ENCODE peak calls at places on chromosomes 2 and 18, in nine cellular contexts. N, J, W, T, H, G, V, M and Z are unnamed samples.

GRCh38 chr2:217098435-217098834 is 238.6 kb upstream of the TNP1 start:
- DNase-seq in N (no peak), J (no peak), W (no peak), T (no peak), H (no peak), G (no peak), V (no peak), M (no peak), Z (no peak)

GRCh38 chr2:201349601-201350000 is 7.5 kb downstream of the FLACC1 start:
- DNase-seq in N (no peak), J (no peak), W (no peak), T (no peak), H (no peak), G (no peak), V (no peak), M (no peak), Z (no peak)

GRCh38 chr2:69082430-69082997 is 69.5 kb downstream of the ANTXR1 start:
- DNase-seq in N (no peak), J (no peak), W (no peak), T (no peak), H (no peak), G (no peak), V (peak; percentile 90), M (peak; percentile 50), Z (no peak)

GRCh38 chr2:38099096-38099997 is 23.4 kb upstream of the CYP1B1 start:
- DNase-seq in N (no peak), J (no peak), W (no peak), T (no peak), H (no peak), G (no peak), V (no peak), M (no peak), Z (no peak)

GRCh38 chr18:76495435-76496199 is 575 bp upstream of the ZNF516 start:
- DNase-seq in N (no peak), J (no peak), W (peak; percentile 72), T (peak; percentile 54), H (peak; percentile 77), G (no peak), V (peak; percentile 65), M (peak; percentile 63), Z (no peak)

GRCh38 chr2:170873035-170873692 is 55.9 kb upstream of the GORASP2 start:
- DNase-seq in N (peak; percentile 48), J (peak; percentile 86), W (peak; percentile 77), T (peak; percentile 85), H (peak; percentile 70), G (peak; percentile 9), V (peak; percentile 59), M (peak; percentile 85), Z (peak; percentile 56)

GRCh38 chr2:157785200-157785599 is 90.9 kb downstream of the ACVR1 start:
- DNase-seq in N (no peak), J (no peak), W (no peak), T (no peak), H (no peak), G (no peak), V (peak; percentile 48), M (no peak), Z (no peak)

GRCh38 chr2:239234151-239234825 is 166.5 kb downstream of the HDAC4 start:
- DNase-seq in N (no peak), J (no peak), W (no peak), T (no peak), H (peak; percentile 59), G (no peak), V (no peak), M (peak; percentile 15), Z (no peak)

DNA sequence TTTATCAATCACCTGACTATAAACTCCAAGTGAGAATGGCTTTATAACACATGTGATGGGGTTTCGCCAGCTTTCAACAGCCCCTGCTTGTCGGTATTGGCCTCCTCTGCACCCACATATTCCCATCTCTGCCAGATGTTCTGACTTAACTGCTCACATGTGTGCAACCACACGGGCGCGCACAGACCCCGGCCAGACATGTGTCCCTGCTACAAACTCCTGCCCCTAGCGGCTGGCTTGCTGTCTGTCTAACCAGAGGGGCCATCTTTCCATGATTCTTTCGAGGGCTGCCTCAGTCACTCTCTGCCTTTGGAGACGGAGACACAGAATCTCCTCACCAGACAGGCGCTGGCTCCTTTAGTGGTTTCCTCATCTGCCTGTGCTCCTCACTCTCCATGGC is 15.3 kb downstream of the STON1 start:
- DNase-seq in N (no peak), J (peak; percentile 68), W (no peak), T (no peak), H (no peak), G (no peak), V (no peak), M (no peak), Z (no peak)
- TF ChIP-seq CTCF in N (no peak), J (peak; percentile 95), W (no peak), T (no peak), H (no peak), G (no peak), V (no peak), M (no peak), Z (no peak)

DNA sequence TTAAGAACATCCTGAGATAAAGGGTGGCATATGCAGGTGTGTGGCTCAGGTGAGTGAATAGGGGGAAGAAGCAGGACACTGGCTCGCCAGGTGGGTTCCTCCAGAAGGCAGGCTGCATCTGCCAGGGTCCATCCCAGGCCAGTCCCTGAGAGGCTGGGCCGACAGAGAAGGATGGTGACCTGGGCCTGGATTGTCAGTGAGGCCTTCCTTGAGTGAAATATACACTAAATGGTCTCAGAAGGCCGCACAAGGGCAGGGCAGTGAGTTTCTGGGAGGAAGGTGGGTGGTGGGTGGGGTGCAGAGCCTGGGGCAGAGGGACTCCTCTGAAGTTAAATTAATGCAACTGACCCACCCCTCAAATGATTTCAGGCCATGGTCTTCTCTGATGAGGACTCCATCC is 182.1 kb downstream of the ANKRD30B start:
- DNase-seq in N (no peak), J (no peak), W (no peak), T (no peak), H (no peak), G (no peak), V (no peak), M (no peak), Z (no peak)
- H3K9me3 ChIP-seq in N (no peaks in the 10 kb centered on the region), J (no peaks in the 10 kb centered on the region), W (no peaks in the 10 kb centered on the region), T (no peaks in the 10 kb centered on the region), H (no peaks in the 10 kb centered on the region), G (no peaks in the 10 kb centered on the region), V (peaks cover 43% of the 10 kb centered on the region), M (no peaks in the 10 kb centered on the region), Z (no peaks in the 10 kb centered on the region)

GRCh38 chr2:215782271-215782670 is 231.1 kb downstream of the MREG start:
- DNase-seq in N (no peak), J (no peak), W (no peak), T (no peak), H (no peak), G (no peak), V (no peak), M (no peak), Z (no peak)
- H3K27ac ChIP-seq in N (no peak overlapping the region), J (no peak overlapping the region), W (no peak overlapping the region), T (no peak overlapping the region), H (peak overlapping the region; percentile 58), G (no peak overlapping the region), V (no peak overlapping the region), M (no peak overlapping the region), Z (no peak overlapping the region)

GRCh38 chr2:118459425-118459824 is 371.2 kb downstream of the INSIG2 start:
- DNase-seq in N (no peak), J (no peak), W (no peak), T (no peak), H (no peak), G (no peak), V (no peak), M (no peak), Z (no peak)
- TF ChIP-seq CTCF in N (no peak), J (peak; percentile 26), W (peak; percentile 28), T (no peak), H (no peak), G (no peak), V (no peak), M (no peak), Z (no peak)

DNA sequence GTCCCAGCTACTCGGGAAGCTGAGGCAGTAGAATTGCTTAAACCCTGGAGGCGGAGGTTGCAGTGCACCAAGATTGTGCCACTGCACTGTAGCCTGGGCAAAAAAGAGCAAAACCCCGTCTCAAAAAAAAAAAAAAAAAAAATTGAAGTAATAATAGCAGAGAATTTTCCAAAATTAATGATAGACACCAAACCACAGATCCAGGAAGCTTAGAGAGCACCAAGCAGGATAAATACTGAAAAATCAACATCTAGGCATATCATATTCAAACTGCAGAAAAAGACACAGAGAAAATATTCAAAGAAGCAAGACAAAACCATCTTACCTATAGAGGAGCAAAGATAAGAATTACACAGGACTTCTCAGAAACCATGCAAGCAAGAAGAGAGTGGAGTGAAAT is 33.5 kb downstream of the BUB1 start:
- DNase-seq in N (no peak), J (no peak), W (no peak), T (no peak), H (no peak), G (no peak), V (no peak), M (no peak), Z (no peak)
- H3K9me3 ChIP-seq in N (no peaks in the 10 kb centered on the region), J (no peaks in the 10 kb centered on the region), W (no peaks in the 10 kb centered on the region), T (no peaks in the 10 kb centered on the region), H (no peaks in the 10 kb centered on the region), G (no peaks in the 10 kb centered on the region), V (no peaks in the 10 kb centered on the region), M (no peaks in the 10 kb centered on the region), Z (no peaks in the 10 kb centered on the region)

GRCh38 chr2:207887570-207887969 is 117.9 kb upstream of the FZD5 start:
- DNase-seq in N (no peak), J (no peak), W (no peak), T (no peak), H (no peak), G (no peak), V (no peak), M (no peak), Z (no peak)

GRCh38 chr2:207896525-207897295 is 127.0 kb upstream of the FZD5 start:
- DNase-seq in N (no peak), J (peak; percentile 10), W (no peak), T (no peak), H (no peak), G (no peak), V (no peak), M (no peak), Z (no peak)

GRCh38 chr2:207895236-207895860 is 125.6 kb upstream of the FZD5 start:
- DNase-seq in N (no peak), J (no peak), W (no peak), T (no peak), H (no peak), G (no peak), V (no peak), M (no peak), Z (no peak)

GRCh38 chr2:207892676-207893402 is 123.1 kb upstream of the FZD5 start:
- DNase-seq in N (no peak), J (no peak), W (no peak), T (no peak), H (no peak), G (no peak), V (no peak), M (no peak), Z (no peak)

GRCh38 chr2:207891222-207891844 is 121.6 kb upstream of the FZD5 start:
- DNase-seq in N (no peak), J (no peak), W (no peak), T (no peak), H (no peak), G (no peak), V (no peak), M (no peak), Z (no peak)
- H3K27ac ChIP-seq in N (no peak overlapping the region), J (no peak overlapping the region), W (no peak overlapping the region), T (no peak overlapping the region), H (no peak overlapping the region), G (no peak overlapping the region), V (no peak overlapping the region), M (no peak overlapping the region), Z (no peak overlapping the region)